ENCODE peak calls at places on chromosomes 5 and 9, in nine cellular contexts. Q is H9, W is A549, C is OCI-LY7, M is IMR-90, G is neural progenitor cell, U is fibroblast of lung, Y is SK-N-SH, P is osteoblast. V is an unnamed sample.
A peak's percentile ranks its signal among the peaks of the same experiment; 100 is the strongest.

GRCh38 chr9:34654317-34655083 is 2.5 kb downstream of the IL11RA start:
- DNase-seq in Q (no peak), W (no peak), C (no peak), M (peak; percentile 57), G (no peak), U (no peak), Y (peak; percentile 92), P (peak; percentile 90), V (no peak)

GRCh38 chr5:106418196-106418595 is 1252.5 kb downstream of the EFNA5 start:
- DNase-seq in Q (no peak), W (no peak), C (no peak), M (peak; percentile 69), G (no peak), U (peak; percentile 72), Y (no peak), P (peak; percentile 91), V (no peak)

GRCh38 chr5:54754878-54755277 is 230.5 kb downstream of the ESM1 start:
- DNase-seq in Q (no peak), W (no peak), C (peak; percentile 53), M (no peak), G (no peak), U (no peak), Y (no peak), P (no peak), V (no peak)

GRCh38 chr9:97986466-97986865 is 3.3 kb downstream of the ANP32B start:
- DNase-seq in Q (no peak), W (no peak), C (peak; percentile 61), M (no peak), G (no peak), U (no peak), Y (no peak), P (no peak), V (no peak)

GRCh38 chr5:173925449-173926071 is 37.4 kb downstream of the CPEB4 start:
- DNase-seq in Q (no peak), W (peak; percentile 69), C (peak; percentile 72), M (peak; percentile 57), G (peak; percentile 55), U (peak; percentile 36), Y (no peak), P (no peak), V (peak; percentile 64)

GRCh38 chr5:133613184-133613583 is 843 bp upstream of the FSTL4 start:
- DNase-seq in Q (no peak), W (no peak), C (no peak), M (no peak), G (no peak), U (no peak), Y (no peak), P (no peak), V (no peak)

GRCh38 chr5:67648201-67648671 is 451.6 kb upstream of the CD180 start:
- DNase-seq in Q (no peak), W (no peak), C (no peak), M (no peak), G (no peak), U (peak; percentile 92), Y (no peak), P (no peak), V (no peak)

GRCh38 chr9:81898851-81899250 is 29.4 kb upstream of the SPATA31D4 start:
- DNase-seq in Q (no peak), W (no peak), C (no peak), M (peak; percentile 73), G (peak; percentile 3), U (peak; percentile 71), Y (no peak), P (no peak), V (no peak)

GRCh38 chr9:38254151-38254550 is 138.4 kb upstream of the ALDH1B1 start:
- DNase-seq in Q (no peak), W (no peak), C (no peak), M (no peak), G (no peak), U (no peak), Y (no peak), P (no peak), V (no peak)

GRCh38 chr5:117731445-117731844 is 1156.8 kb upstream of the SEMA6A start:
- DNase-seq in Q (no peak), W (no peak), C (no peak), M (peak; percentile 22), G (no peak), U (no peak), Y (no peak), P (no peak), V (no peak)

GRCh38 chr9:83959061-83959460 is 21.0 kb downstream of the HNRNPK start:
- DNase-seq in Q (no peak), W (peak; percentile 50), C (no peak), M (peak; percentile 86), G (no peak), U (peak; percentile 85), Y (no peak), P (peak; percentile 82), V (peak; percentile 34)

GRCh38 chr9:16985559-16986348 is 115.3 kb upstream of the BNC2 start:
- DNase-seq in Q (no peak), W (peak; percentile 19), C (no peak), M (peak; percentile 93), G (no peak), U (peak; percentile 91), Y (no peak), P (peak; percentile 96), V (peak; percentile 24)

GRCh38 chr5:142281012-142281374 is 43.8 kb downstream of the SPRY4 start:
- DNase-seq in Q (no peak), W (no peak), C (no peak), M (no peak), G (no peak), U (no peak), Y (no peak), P (no peak), V (no peak)

GRCh38 chr9:26809795-26810194 is 82.8 kb downstream of the CAAP1 start:
- DNase-seq in Q (no peak), W (peak; percentile 42), C (no peak), M (peak; percentile 58), G (no peak), U (peak; percentile 70), Y (no peak), P (peak; percentile 18), V (no peak)

GRCh38 chr9:136086213-136086881 is 8.7 kb downstream of the NACC2 start:
- DNase-seq in Q (peak; percentile 30), W (no peak), C (no peak), M (no peak), G (peak; percentile 1), U (no peak), Y (peak; percentile 77), P (peak; percentile 92), V (no peak)

GRCh38 chr9:136086951-136087740 is 7.9 kb downstream of the NACC2 start:
- DNase-seq in Q (peak; percentile 25), W (no peak), C (no peak), M (no peak), G (peak; percentile 5), U (no peak), Y (peak; percentile 28), P (peak; percentile 77), V (no peak)

GRCh38 chr9:136088481-136088938 is 6.6 kb downstream of the NACC2 start:
- DNase-seq in Q (peak; percentile 15), W (no peak), C (no peak), M (no peak), G (peak; percentile 1), U (no peak), Y (peak; percentile 50), P (peak; percentile 77), V (no peak)

GRCh38 chr9:136088939-136089696 is 6.0 kb downstream of the NACC2 start:
- DNase-seq in Q (peak; percentile 25), W (no peak), C (no peak), M (no peak), G (peak; percentile 1), U (no peak), Y (peak; percentile 46), P (no peak), V (no peak)

DNA sequence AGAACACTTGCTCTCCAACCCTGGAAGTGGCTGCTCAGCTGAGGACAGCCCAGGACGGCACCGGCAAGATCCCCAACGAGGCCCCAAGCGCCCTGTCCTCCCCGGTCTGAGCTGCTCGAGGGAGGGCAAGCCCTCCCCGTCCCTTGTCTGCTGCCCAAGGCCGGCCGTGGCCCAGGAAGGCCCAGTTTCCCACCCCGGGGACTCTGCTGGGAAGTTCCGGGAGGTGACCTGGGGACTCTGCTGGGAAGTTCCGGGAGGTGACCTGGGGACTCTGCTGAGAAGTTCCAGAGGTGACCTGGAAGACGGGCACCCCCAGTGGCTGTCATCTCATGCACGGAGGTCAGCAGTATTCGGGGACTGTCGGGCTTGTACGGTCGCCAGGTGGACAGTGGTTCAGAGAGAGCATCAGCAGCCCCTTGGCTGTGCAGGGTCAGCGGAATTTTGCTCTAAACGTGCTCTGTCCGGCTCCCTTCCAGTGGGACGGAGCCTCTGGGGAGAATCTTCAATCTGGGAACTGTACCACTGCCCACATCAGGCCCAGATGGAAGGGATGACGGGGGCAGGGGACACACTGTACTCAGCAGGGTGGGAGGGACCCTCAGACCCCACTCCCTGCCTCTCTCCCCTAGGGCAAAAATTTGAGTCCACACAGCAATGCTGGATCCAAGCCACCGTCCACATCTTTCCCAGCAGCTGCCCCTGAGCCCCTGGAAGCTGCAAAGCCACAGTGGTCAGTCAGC is 7.2 kb downstream of the NACC2 start:
- DNase-seq in Q (peak; percentile 23), W (no peak), C (no peak), M (no peak), G (peak; percentile 5), U (no peak), Y (peak; percentile 45), P (peak; percentile 75), V (no peak)
- H3K4me2 ChIP-seq in Q (no peak overlapping the region), W (no peak overlapping the region), C (no peak overlapping the region), M (no peak overlapping the region), G (no peak overlapping the region), U (no peak overlapping the region), Y (no peak overlapping the region), P (no peak overlapping the region), V (no peak overlapping the region)

GRCh38 chr5:78648359-78649219 is at the start of gene LHFPL2:
- DNase-seq in Q (peak; percentile 69), W (peak; percentile 67), C (peak; percentile 75), M (peak; percentile 68), G (peak; percentile 95), U (peak; percentile 74), Y (peak; percentile 95), P (peak; percentile 97), V (peak; percentile 85)
- TF ChIP-seq CTCF in Q (no peak), W (no peak), C (peak; percentile 39), M (no peak), G (no peak), U (no peak), Y (no peak), P (no peak), V (no peak)

GRCh38 chr5:124888622-124889521 is 142.4 kb upstream of the ZNF608 start:
- DNase-seq in Q (no peak), W (no peak), C (no peak), M (no peak), G (peak; percentile 26), U (no peak), Y (no peak), P (no peak), V (peak; percentile 35)
- H3K27ac ChIP-seq in Q (peak overlapping the region; percentile 52), W (peak overlapping the region; percentile 36), C (no peak overlapping the region), M (no peak overlapping the region), G (peak overlapping the region; percentile 26), U (no peak overlapping the region), Y (no peak overlapping the region), P (no peak overlapping the region), V (peak overlapping the region; percentile 86)

DNA sequence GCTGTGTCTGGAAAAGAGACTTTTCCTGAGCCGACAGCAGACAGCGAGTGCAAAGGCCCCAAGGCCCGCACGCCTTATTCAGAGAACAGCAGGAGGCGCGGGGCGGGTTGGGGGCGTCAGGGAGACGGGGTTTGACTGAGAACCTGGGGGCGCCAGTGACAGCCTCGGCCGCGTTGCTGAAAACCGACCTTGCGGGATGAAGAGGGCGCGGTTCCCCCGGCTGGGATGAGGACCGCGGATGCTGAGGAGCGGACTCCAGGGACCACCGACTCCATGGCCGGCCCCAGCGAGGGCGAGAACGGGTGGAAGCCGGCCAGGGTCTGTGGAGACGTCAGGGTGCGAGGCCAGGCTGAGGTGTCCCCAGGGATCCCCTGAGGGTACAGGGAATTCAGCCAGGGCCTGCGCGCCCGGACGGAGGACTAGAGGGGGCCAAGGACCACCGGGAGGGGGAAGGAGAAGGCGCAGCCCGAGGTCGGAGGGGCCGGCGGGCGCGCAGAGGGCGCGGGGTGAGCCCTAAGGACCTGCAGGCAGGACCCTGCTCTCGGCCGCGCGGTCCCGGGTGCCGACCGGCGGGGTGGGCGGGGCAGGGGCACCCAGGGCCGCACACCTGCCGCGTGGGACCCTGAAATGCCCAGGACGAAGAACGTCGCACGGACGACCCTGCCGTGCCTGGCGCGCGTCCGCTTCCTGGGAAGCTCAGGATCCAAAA is 836 bp upstream of the AHRR start:
- DNase-seq in Q (no peak), W (no peak), C (no peak), M (no peak), G (peak; percentile 50), U (no peak), Y (peak; percentile 58), P (no peak), V (peak; percentile 58)
- H3K4me2 ChIP-seq in Q (peak overlapping the region; percentile 82), W (peak overlapping the region; percentile 81), C (no peak overlapping the region), M (peak overlapping the region; percentile 96), G (peak overlapping the region; percentile 83), U (peak overlapping the region; percentile 92), Y (peak overlapping the region; percentile 96), P (peak overlapping the region; percentile 88), V (peak overlapping the region; percentile 95)

V was measured in GM23338.